ENCODE peak calls at places on chromosomes 3 and 15, in ten cellular contexts. Q is HCT116, D is A549, Y is HepG2, F is H1, X is SK-N-SH, J is endothelial cell of umbilical vein, O is WTC11, U is K562, W is GM12878. A is an unnamed sample.

GRCh38 chr3:191292243-191292642 is 37.0 kb upstream of the CCDC50 start:
- DNase-seq in Q (no peak), D (no peak), Y (no peak), F (no peak), X (no peak), J (no peak), O (no peak), U (no peak), W (no peak), A (no peak)

GRCh38 chr15:78638658-78639314 is 2.2 kb downstream of the CHRNB4 start:
- DNase-seq in Q (peak; percentile 31), D (peak; percentile 93), Y (peak; percentile 62), F (peak; percentile 34), X (peak; percentile 90), J (peak; percentile 35), O (peak; percentile 91), U (peak; percentile 76), W (no peak), A (peak; percentile 73)

GRCh38 chr3:24145981-24146822 is 201.1 kb downstream of the NR1D2 start:
- DNase-seq in Q (no peak), D (peak; percentile 53), Y (no peak), F (no peak), X (no peak), J (no peak), O (no peak), U (no peak), W (no peak), A (no peak)

GRCh38 chr3:128226794-128227399 is 73.6 kb downstream of the EEFSEC start:
- DNase-seq in Q (peak; percentile 10), D (peak; percentile 51), Y (peak; percentile 31), F (peak; percentile 29), X (peak; percentile 77), J (peak; percentile 59), O (peak; percentile 78), U (peak; percentile 82), W (no peak), A (peak; percentile 50)

GRCh38 chr15:68304611-68305337 is 27.2 kb downstream of the FEM1B start:
- DNase-seq in Q (no peak), D (no peak), Y (no peak), F (no peak), X (no peak), J (no peak), O (peak; percentile 46), U (no peak), W (no peak), A (no peak)

GRCh38 chr3:134934933-134935332 is 139.9 kb downstream of the EPHB1 start:
- DNase-seq in Q (no peak), D (no peak), Y (no peak), F (no peak), X (no peak), J (no peak), O (no peak), U (no peak), W (no peak), A (no peak)

GRCh38 chr3:48428863-48429415 is 947 bp downstream of the PLXNB1 start:
- DNase-seq in Q (no peak), D (no peak), Y (no peak), F (no peak), X (peak; percentile 89), J (peak; percentile 41), O (peak; percentile 65), U (peak; percentile 41), W (no peak), A (no peak)

GRCh38 chr15:89794627-89795241 is 18.6 kb downstream of the MESP2 start:
- DNase-seq in Q (no peak), D (no peak), Y (no peak), F (no peak), X (no peak), J (peak; percentile 95), O (no peak), U (no peak), W (no peak), A (no peak)

GRCh38 chr3:196634224-196634623 is 5.3 kb upstream of the NRROS start:
- DNase-seq in Q (no peak), D (no peak), Y (no peak), F (no peak), X (no peak), J (no peak), O (no peak), U (no peak), W (no peak), A (peak; percentile 86)

GRCh38 chr15:67941643-67942315 is 101.9 kb upstream of the RNU6-1 start:
- DNase-seq in Q (no peak), D (no peak), Y (peak; percentile 72), F (no peak), X (no peak), J (no peak), O (no peak), U (peak; percentile 17), W (no peak), A (no peak)

GRCh38 chr3:106006001-106006400 is 137.2 kb upstream of the CBLB start:
- DNase-seq in Q (no peak), D (no peak), Y (no peak), F (no peak), X (no peak), J (no peak), O (no peak), U (no peak), W (no peak), A (no peak)

GRCh38 chr3:51535146-51536019 is 3.1 kb upstream of the RAD54L2 start:
- DNase-seq in Q (no peak), D (no peak), Y (no peak), F (no peak), X (no peak), J (no peak), O (no peak), U (no peak), W (no peak), A (no peak)

GRCh38 chr15:70687432-70687831 is 75.9 kb downstream of the UACA start:
- DNase-seq in Q (no peak), D (no peak), Y (no peak), F (no peak), X (no peak), J (no peak), O (no peak), U (no peak), W (no peak), A (no peak)

GRCh38 chr3:4421121-4421520 is 45.9 kb downstream of the SUMF1 start:
- DNase-seq in Q (no peak), D (peak; percentile 20), Y (no peak), F (no peak), X (no peak), J (no peak), O (no peak), U (peak; percentile 28), W (no peak), A (peak; percentile 72)

GRCh38 chr3:190205739-190206138 is 85.0 kb upstream of the P3H2 start:
- DNase-seq in Q (no peak), D (peak; percentile 25), Y (no peak), F (no peak), X (no peak), J (no peak), O (no peak), U (no peak), W (peak; percentile 42), A (peak; percentile 11)

GRCh38 chr15:32677238-32677750 is 35.8 kb downstream of the SCG5 start:
- DNase-seq in Q (no peak), D (peak; percentile 43), Y (peak; percentile 96), F (no peak), X (no peak), J (no peak), O (no peak), U (no peak), W (no peak), A (no peak)

GRCh38 chr15:52180196-52180835 is 10.9 kb downstream of the GNB5 start:
- DNase-seq in Q (no peak), D (no peak), Y (no peak), F (no peak), X (no peak), J (no peak), O (no peak), U (peak; percentile 17), W (no peak), A (no peak)

GRCh38 chr15:40463886-40464545 is 6.8 kb upstream of the CHST14 start:
- DNase-seq in Q (no peak), D (no peak), Y (no peak), F (no peak), X (no peak), J (no peak), O (no peak), U (no peak), W (no peak), A (no peak)

DNA sequence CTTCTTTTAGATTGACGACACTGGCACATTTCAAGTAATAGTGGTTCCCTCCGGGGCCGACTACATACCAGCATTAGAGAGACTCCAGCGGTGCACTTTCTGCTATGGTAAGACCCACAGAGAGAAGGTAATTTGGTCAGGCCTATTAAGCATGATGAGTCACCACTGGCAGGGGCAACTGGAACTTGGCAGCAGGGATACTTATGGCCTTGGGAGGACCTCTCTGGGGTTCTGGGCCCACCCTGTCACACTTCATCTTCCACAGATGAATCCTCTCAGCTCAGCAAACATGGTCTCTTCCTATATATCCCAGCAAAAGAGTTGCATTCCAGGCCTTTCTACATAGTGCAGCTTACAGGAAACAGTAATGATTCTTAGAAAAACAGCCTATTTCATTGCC is 88.0 kb downstream of the PIK3R4 start:
- DNase-seq in Q (no peak), D (no peak), Y (no peak), F (no peak), X (no peak), J (peak; percentile 47), O (no peak), U (no peak), W (no peak), A (peak; percentile 6)
- TF ChIP-seq MAX in Q (no peak), D (no peak), Y (no peak), F (no peak), X (no peak), J (no peak), O (no peak), U (no peak), W (no peak), A (no peak)

GRCh38 chr3:44198265-44198956 is 43.3 kb upstream of the TOPAZ1 start:
- DNase-seq in Q (peak; percentile 56), D (peak; percentile 51), Y (peak; percentile 55), F (peak; percentile 21), X (peak; percentile 79), J (peak; percentile 69), O (peak; percentile 77), U (peak; percentile 62), W (peak; percentile 26), A (peak; percentile 73)
- TF ChIP-seq MAX in Q (no peak), D (no peak), Y (no peak), F (no peak), X (no peak), J (no peak), O (no peak), U (no peak), W (no peak), A (no peak)

DNA sequence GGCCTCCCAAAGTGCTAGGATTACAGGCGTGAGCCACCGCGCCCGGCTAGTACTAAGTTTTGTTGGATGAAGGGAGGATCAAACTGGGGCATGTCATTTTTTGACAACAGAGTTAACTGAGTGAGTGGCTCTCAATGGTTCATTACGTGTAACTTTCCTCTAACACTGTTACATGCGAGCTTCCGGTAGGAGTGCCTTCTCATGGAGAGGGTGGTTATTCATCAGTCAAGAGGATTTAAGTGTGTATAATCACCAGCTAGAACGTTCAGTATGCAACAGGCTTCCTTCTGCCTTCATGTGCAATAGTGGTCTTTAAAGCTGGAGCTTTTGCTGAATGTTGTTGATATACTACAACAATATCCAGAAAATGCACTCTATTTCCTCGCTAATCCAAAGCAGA is 19.1 kb upstream of the GOLGA8A start:
- DNase-seq in Q (no peak), D (no peak), Y (no peak), F (no peak), X (no peak), J (no peak), O (no peak), U (no peak), W (no peak), A (no peak)
- TF ChIP-seq MAX in Q (no peak), D (no peak), Y (no peak), F (no peak), X (no peak), J (no peak), O (no peak), U (no peak), W (no peak), A (no peak)

GRCh38 chr15:92904832-92905640 is 4.9 kb downstream of the CHD2 start:
- DNase-seq in Q (no peak), D (no peak), Y (no peak), F (no peak), X (no peak), J (no peak), O (no peak), U (no peak), W (no peak), A (no peak)
- TF ChIP-seq MAX in Q (no peak), D (no peak), Y (no peak), F (no peak), X (no peak), J (no peak), O (no peak), U (no peak), W (no peak), A (no peak)

A was measured in NB4.